ENCODE peak calls at places on chromosome 22, in four cellular contexts. One of them, this sample, is unnamed.

GRCh38 chr22:30234786-30235470 is 11.6 kb downstream of the LIF start:
- DNase-seq in BJ: peak
- DNase-seq in activated naive CD4-positive, alpha-beta T cell: no peak
- DNase-seq in lung: peak
- DNase-seq in this sample: peak

GRCh38 chr22:41768420-41768819 is 32.1 kb upstream of the CCDC134 start:
- DNase-seq in BJ: no peak
- DNase-seq in activated naive CD4-positive, alpha-beta T cell: no peak
- DNase-seq in lung: no peak
- DNase-seq in this sample: no peak

GRCh38 chr22:47303161-47303890 is 540.9 kb downstream of the TBC1D22A start:
- DNase-seq in BJ: no peak
- DNase-seq in activated naive CD4-positive, alpha-beta T cell: no peak
- DNase-seq in lung: no peak
- DNase-seq in this sample: no peak

GRCh38 chr22:36010913-36011312 is 17.7 kb downstream of the RBFOX2 start:
- DNase-seq in BJ: peak
- DNase-seq in activated naive CD4-positive, alpha-beta T cell: no peak
- DNase-seq in lung: no peak
- DNase-seq in this sample: no peak

GRCh38 chr22:23404689-23405365 is 175.3 kb downstream of the IGLL1 start:
- DNase-seq in BJ: no peak
- DNase-seq in activated naive CD4-positive, alpha-beta T cell: no peak
- DNase-seq in lung: no peak
- DNase-seq in this sample: no peak

GRCh38 chr22:37218771-37219411 is 6.6 kb upstream of the SSTR3 start:
- DNase-seq in BJ: no peak
- DNase-seq in activated naive CD4-positive, alpha-beta T cell: peak
- DNase-seq in lung: no peak
- DNase-seq in this sample: no peak

GRCh38 chr22:19430890-19431541 is 517 bp downstream of the HIRA start:
- DNase-seq in BJ: no peak
- DNase-seq in activated naive CD4-positive, alpha-beta T cell: no peak
- DNase-seq in lung: peak
- DNase-seq in this sample: no peak

GRCh38 chr22:19719488-19720021 is 3.8 kb upstream of the GP1BB start:
- DNase-seq in BJ: no peak
- DNase-seq in activated naive CD4-positive, alpha-beta T cell: no peak
- DNase-seq in lung: no peak
- DNase-seq in this sample: no peak

GRCh38 chr22:39087881-39088687 is 9.0 kb upstream of the APOBEC3H start:
- DNase-seq in BJ: no peak
- DNase-seq in activated naive CD4-positive, alpha-beta T cell: no peak
- DNase-seq in lung: no peak
- DNase-seq in this sample: no peak

GRCh38 chr22:17767236-17768065 is 6.8 kb downstream of the BID start:
- DNase-seq in BJ: no peak
- DNase-seq in activated naive CD4-positive, alpha-beta T cell: no peak
- DNase-seq in lung: no peak
- DNase-seq in this sample: no peak

GRCh38 chr22:43424865-43425630 is 13.2 kb downstream of the MPPED1 start:
- DNase-seq in BJ: no peak
- DNase-seq in activated naive CD4-positive, alpha-beta T cell: no peak
- DNase-seq in lung: no peak
- DNase-seq in this sample: no peak

GRCh38 chr22:39368402-39368801 is 18.6 kb downstream of the SYNGR1 start:
- DNase-seq in BJ: no peak
- DNase-seq in activated naive CD4-positive, alpha-beta T cell: no peak
- DNase-seq in lung: no peak
- DNase-seq in this sample: no peak

GRCh38 chr22:42434748-42435425 is 2.7 kb upstream of the NFAM1 start:
- DNase-seq in BJ: no peak
- DNase-seq in activated naive CD4-positive, alpha-beta T cell: no peak
- DNase-seq in lung: no peak
- DNase-seq in this sample: no peak

This sample was measured in AG04449.